ENCODE peak calls at places on chromosome 2, in six cellular contexts. D is K562, Q is H1, C is HCT116, L is SK-N-SH, W is HepG2. F is an unnamed sample.

GRCh38 chr2:69291004-69291650 is 95.9 kb downstream of the GFPT1 start:
- DNase-seq in D (no peak), Q (no peak), C (no peak), L (no peak), W (peak; percentile 70), F (no peak)

GRCh38 chr2:97734061-97734912 is 20.9 kb downstream of the ZAP70 start:
- DNase-seq in D (no peak), Q (no peak), C (no peak), L (no peak), W (no peak), F (no peak)

GRCh38 chr2:108926561-108927380 is 62.2 kb downstream of the EDAR start:
- DNase-seq in D (no peak), Q (no peak), C (no peak), L (no peak), W (no peak), F (no peak)

GRCh38 chr2:71226391-71226964 is 425 bp downstream of the PAIP2B start:
- DNase-seq in D (no peak), Q (no peak), C (no peak), L (peak; percentile 47), W (no peak), F (no peak)

GRCh38 chr2:233059547-233059796 is 670 bp upstream of the INPP5D start:
- DNase-seq in D (peak; percentile 21), Q (no peak), C (no peak), L (no peak), W (peak; percentile 61), F (no peak)

GRCh38 chr2:62181836-62182235 is 14.1 kb upstream of the B3GNT2 start:
- DNase-seq in D (no peak), Q (no peak), C (no peak), L (no peak), W (no peak), F (no peak)

GRCh38 chr2:51649366-51649765 is 617.4 kb upstream of the NRXN1 start:
- DNase-seq in D (no peak), Q (no peak), C (no peak), L (no peak), W (no peak), F (no peak)

GRCh38 chr2:2191110-2191707 is 139.9 kb downstream of the MYT1L start:
- DNase-seq in D (no peak), Q (no peak), C (no peak), L (peak; percentile 88), W (no peak), F (no peak)

GRCh38 chr2:215573495-215573894 is 137.6 kb upstream of the FN1 start:
- DNase-seq in D (no peak), Q (no peak), C (no peak), L (no peak), W (no peak), F (no peak)

GRCh38 chr2:238847841-238848565 is at the start of gene TWIST2:
- DNase-seq in D (no peak), Q (no peak), C (no peak), L (peak; percentile 56), W (no peak), F (no peak)

GRCh38 chr2:75632091-75632704 is 14.4 kb upstream of the MRPL19 start:
- DNase-seq in D (no peak), Q (no peak), C (no peak), L (no peak), W (no peak), F (no peak)

GRCh38 chr2:69216535-69217332 is 170.3 kb downstream of the GFPT1 start:
- DNase-seq in D (no peak), Q (no peak), C (no peak), L (peak; percentile 72), W (peak; percentile 100), F (no peak)

GRCh38 chr2:230600881-230601280 is 111.8 kb upstream of the CAB39 start:
- DNase-seq in D (no peak), Q (no peak), C (no peak), L (no peak), W (no peak), F (no peak)

GRCh38 chr2:158297606-158298005 is 158.9 kb downstream of the CCDC148 start:
- DNase-seq in D (no peak), Q (no peak), C (no peak), L (no peak), W (no peak), F (no peak)

GRCh38 chr2:95049088-95049955 is 23.8 kb downstream of the MAL start:
- DNase-seq in D (no peak), Q (no peak), C (no peak), L (no peak), W (no peak), F (no peak)

GRCh38 chr2:231104115-231104713 is 20.6 kb downstream of the HTR2B start:
- DNase-seq in D (peak; percentile 15), Q (no peak), C (peak; percentile 27), L (peak; percentile 42), W (peak; percentile 50), F (peak; percentile 59)

GRCh38 chr2:42970151-42970550 is 177.8 kb upstream of the HAAO start:
- DNase-seq in D (no peak), Q (no peak), C (no peak), L (no peak), W (no peak), F (no peak)

GRCh38 chr2:96940991-96941775 is 45.2 kb downstream of the FAM178B start:
- DNase-seq in D (no peak), Q (no peak), C (no peak), L (no peak), W (no peak), F (no peak)

GRCh38 chr2:236590846-236591245 is 21.2 kb downstream of the ACKR3 start:
- DNase-seq in D (no peak), Q (no peak), C (no peak), L (no peak), W (no peak), F (no peak)

GRCh38 chr2:217980036-217980435 is 22.8 kb downstream of the TNS1 start:
- DNase-seq in D (no peak), Q (no peak), C (no peak), L (no peak), W (no peak), F (no peak)

GRCh38 chr2:171762879-171763573 is 75.8 kb downstream of the DYNC1I2 start:
- DNase-seq in D (no peak), Q (no peak), C (no peak), L (peak; percentile 20), W (peak; percentile 69), F (no peak)

GRCh38 chr2:197075286-197075685 is 148.8 kb upstream of the PGAP1 start:
- DNase-seq in D (no peak), Q (no peak), C (no peak), L (no peak), W (no peak), F (no peak)

GRCh38 chr2:232405943-232406510 is 617 bp upstream of the ALPG start:
- DNase-seq in D (no peak), Q (no peak), C (no peak), L (no peak), W (no peak), F (no peak)

DNA sequence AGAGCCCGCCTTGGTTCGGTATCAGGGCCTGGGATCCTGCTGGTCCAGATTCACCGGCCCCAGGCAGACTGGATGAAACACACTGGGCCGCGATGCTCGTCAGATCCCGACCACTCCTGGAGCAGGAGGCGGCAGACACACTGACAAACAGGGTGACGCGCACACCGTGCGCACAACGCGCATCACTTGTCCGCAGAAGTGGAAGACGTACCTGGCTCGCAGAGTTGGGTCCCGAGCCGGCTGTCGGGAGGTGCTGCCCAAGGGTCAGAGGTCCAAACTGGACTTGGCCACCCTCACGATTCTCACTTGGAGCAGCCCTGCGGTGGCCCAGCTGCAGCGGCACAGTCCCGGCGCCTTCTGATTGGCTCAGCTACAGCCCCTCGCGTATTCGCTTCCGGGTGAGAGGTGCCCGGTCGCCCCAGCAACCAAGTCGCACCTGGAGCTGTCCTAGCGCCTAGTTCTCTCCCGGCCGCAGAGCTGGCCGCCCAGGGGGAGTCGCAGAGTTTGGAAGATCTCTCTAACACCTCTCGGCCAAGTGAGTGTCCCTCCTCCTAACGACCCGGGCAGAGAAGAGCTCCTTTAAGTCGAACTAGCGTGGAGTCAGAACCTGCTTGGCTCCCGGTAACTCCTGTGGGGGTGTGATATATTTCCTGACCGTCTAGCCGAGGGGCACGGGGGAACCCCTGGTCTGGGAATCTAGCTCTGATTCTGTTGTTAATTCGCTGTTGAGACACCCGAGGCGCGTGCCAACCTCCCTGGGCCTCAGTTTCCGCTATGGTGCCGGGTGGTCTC is at the start of the genes DHX57 and MORN2:
- DNase-seq in D (peak; percentile 93), Q (peak; percentile 46), C (peak; percentile 69), L (peak; percentile 96), W (peak; percentile 87), F (peak; percentile 87)
- TF ChIP-seq JUND in D (peak; percentile 4), Q (peak; percentile 74), C (no peak), L (no peak), W (peak; percentile 24), F (no peak)

DNA sequence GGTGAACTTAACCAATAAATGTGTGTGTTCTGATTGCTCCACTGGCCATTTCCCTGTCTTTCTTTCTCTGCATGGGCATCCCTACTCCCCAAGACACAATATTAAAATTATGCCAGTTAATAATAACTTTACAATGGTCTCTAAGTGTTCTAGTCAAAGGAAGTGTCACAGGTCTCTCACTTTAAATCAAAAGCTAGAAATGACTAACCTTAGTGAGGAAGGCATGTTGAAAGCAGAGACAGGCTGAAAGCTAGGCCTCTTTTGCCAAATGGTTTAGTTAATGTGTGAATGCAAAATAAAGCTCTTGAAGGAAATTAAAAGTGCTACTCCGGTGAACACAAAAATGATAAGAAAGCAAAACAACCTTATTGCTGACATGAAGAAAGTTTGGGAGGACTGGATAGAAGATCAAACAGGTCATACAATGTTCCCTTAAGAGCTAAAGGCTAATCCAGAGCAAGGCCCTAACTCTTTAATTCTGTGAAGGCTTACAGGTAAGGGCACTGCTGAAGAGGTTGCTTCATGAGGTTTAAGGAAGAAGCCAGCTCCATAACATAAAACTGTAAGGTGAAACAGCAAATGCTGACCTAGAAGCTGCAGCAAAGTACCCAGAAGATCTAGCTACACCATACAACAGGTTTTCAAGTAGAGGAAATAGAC is 44.0 kb upstream of the ARHGAP15 start:
- DNase-seq in D (no peak), Q (no peak), C (no peak), L (no peak), W (no peak), F (no peak)
- TF ChIP-seq JUND in D (no peak), Q (no peak), C (no peak), L (no peak), W (no peak), F (no peak)

GRCh38 chr2:37544617-37545031 is 126.8 kb downstream of the CDC42EP3 start:
- DNase-seq in D (no peak), Q (no peak), C (no peak), L (no peak), W (no peak), F (no peak)

GRCh38 chr2:37549598-37549997 is 121.8 kb downstream of the CDC42EP3 start:
- DNase-seq in D (no peak), Q (no peak), C (no peak), L (no peak), W (no peak), F (no peak)

DNA sequence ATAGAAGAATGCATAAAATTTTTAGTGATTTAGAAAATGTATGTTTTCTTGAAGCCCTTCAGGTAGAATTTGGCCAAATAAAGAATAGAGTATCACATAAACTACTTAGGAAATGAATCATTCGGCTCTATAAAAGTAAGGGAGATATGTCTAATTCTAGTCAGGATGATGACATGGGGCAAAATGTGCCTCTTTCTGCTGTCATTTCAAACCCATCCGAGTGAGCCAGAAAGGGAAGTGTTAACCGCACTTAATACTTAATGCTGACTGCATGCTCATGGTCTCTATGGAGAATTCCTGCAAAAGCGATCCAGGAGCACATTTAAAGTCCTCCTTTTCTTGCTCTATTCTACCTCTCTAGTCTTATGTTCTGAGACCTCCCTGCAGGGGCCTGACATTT is 127.5 kb downstream of the CDC42EP3 start:
- DNase-seq in D (no peak), Q (no peak), C (no peak), L (no peak), W (no peak), F (no peak)
- TF ChIP-seq JUND in D (no peak), Q (no peak), C (no peak), L (no peak), W (no peak), F (no peak)

GRCh38 chr2:189566046-189566445 is 14.5 kb downstream of the SLC40A1 start:
- DNase-seq in D (no peak), Q (no peak), C (no peak), L (no peak), W (no peak), F (no peak)
- TF ChIP-seq JUND in D (no peak), Q (no peak), C (no peak), L (no peak), W (no peak), F (no peak)